ENCODE peak calls at places on chromosomes 3 and 15, in seven cellular contexts. O is cardiac fibroblast, R is AG10803, K is brain microvascular endothelial cell, G is heart right ventricle, W is choroid plexus epithelial cell, C is GM12865. T is an unnamed sample.

GRCh38 chr3:37564518-37564917 is 297.2 kb upstream of the CTDSPL start:
- DNase-seq in O (no peak), R (no peak), K (no peak), G (no peak), W (no peak), C (no peak), T (no peak)

GRCh38 chr3:128488995-128489859 is 3.8 kb downstream of the GATA2 start:
- DNase-seq in O (peak), R (peak), K (no peak), G (peak), W (no peak), C (no peak), T (no peak)

GRCh38 chr15:70419046-70419445 is 321.3 kb upstream of the TLE3 start:
- DNase-seq in O (no peak), R (no peak), K (no peak), G (no peak), W (no peak), C (no peak), T (no peak)

GRCh38 chr3:50657816-50658215 is 16.9 kb upstream of the DOCK3 start:
- DNase-seq in O (no peak), R (no peak), K (no peak), G (no peak), W (no peak), C (no peak), T (no peak)

GRCh38 chr3:30658328-30659052 is 52.1 kb downstream of the TGFBR2 start:
- DNase-seq in O (peak), R (peak), K (peak), G (no peak), W (peak), C (peak), T (no peak)

GRCh38 chr3:42544492-42545283 is 37.1 kb downstream of the SEC22C start:
- DNase-seq in O (peak), R (no peak), K (peak), G (peak), W (peak), C (no peak), T (no peak)

GRCh38 chr15:79084308-79084968 is 6.1 kb downstream of the RASGRF1 start:
- DNase-seq in O (no peak), R (no peak), K (no peak), G (no peak), W (no peak), C (no peak), T (no peak)

GRCh38 chr3:54376941-54377578 is 254.7 kb downstream of the CACNA2D3 start:
- DNase-seq in O (no peak), R (no peak), K (no peak), G (no peak), W (no peak), C (no peak), T (no peak)

GRCh38 chr3:10263549-10264363 is 15.5 kb downstream of the TATDN2 start:
- DNase-seq in O (peak), R (peak), K (peak), G (no peak), W (peak), C (peak), T (no peak)

GRCh38 chr3:176647988-176648387 is 549.3 kb downstream of the TBL1XR1 start:
- DNase-seq in O (no peak), R (no peak), K (no peak), G (no peak), W (no peak), C (no peak), T (no peak)

GRCh38 chr15:86139828-86140227 is 60.2 kb downstream of the AGBL1 start:
- DNase-seq in O (no peak), R (no peak), K (no peak), G (no peak), W (no peak), C (peak), T (no peak)

GRCh38 chr3:4712109-4712508 is 219.0 kb downstream of the ITPR1 start:
- DNase-seq in O (peak), R (peak), K (no peak), G (no peak), W (peak), C (no peak), T (peak)

GRCh38 chr3:171994646-171995441 is 44.5 kb upstream of the FNDC3B start:
- DNase-seq in O (peak), R (peak), K (peak), G (no peak), W (peak), C (no peak), T (peak)

GRCh38 chr15:92069308-92070244 is 216.1 kb downstream of the SLCO3A1 start:
- DNase-seq in O (peak), R (peak), K (peak), G (no peak), W (peak), C (peak), T (peak)

GRCh38 chr3:183027276-183027675 is 46.9 kb upstream of the DCUN1D1 start:
- DNase-seq in O (no peak), R (no peak), K (no peak), G (no peak), W (peak), C (no peak), T (no peak)

GRCh38 chr3:90091557-90091956 is 984.1 kb downstream of the EPHA3 start:
- DNase-seq in O (peak), R (peak), K (peak), G (no peak), W (peak), C (peak), T (no peak)

GRCh38 chr3:181487236-181487978 is 224.3 kb upstream of the SOX2 start:
- DNase-seq in O (no peak), R (no peak), K (no peak), G (no peak), W (no peak), C (no peak), T (no peak)

GRCh38 chr15:80924278-80924677 is 65.3 kb downstream of the MESD start:
- DNase-seq in O (no peak), R (no peak), K (no peak), G (no peak), W (no peak), C (no peak), T (no peak)

GRCh38 chr15:63243101-63243500 is 34.3 kb upstream of the APH1B start:
- DNase-seq in O (peak), R (peak), K (no peak), G (peak), W (peak), C (no peak), T (no peak)

GRCh38 chr15:68262514-68263356 is 14.8 kb upstream of the FEM1B start:
- DNase-seq in O (no peak), R (no peak), K (no peak), G (no peak), W (no peak), C (no peak), T (no peak)

GRCh38 chr3:14118400-14119165 is 6.1 kb downstream of the CHCHD4 start:
- DNase-seq in O (peak), R (no peak), K (no peak), G (no peak), W (peak), C (no peak), T (no peak)

GRCh38 chr3:100041328-100041749 is 73.0 kb downstream of the FILIP1L start:
- DNase-seq in O (peak), R (peak), K (peak), G (no peak), W (peak), C (no peak), T (peak)

GRCh38 chr15:58065011-58065444 is 483 bp downstream of the ALDH1A2 start:
- DNase-seq in O (peak), R (no peak), K (no peak), G (peak), W (no peak), C (no peak), T (no peak)

GRCh38 chr3:117898722-117899121 is 1135.9 kb downstream of the IGSF11 start:
- DNase-seq in O (peak), R (peak), K (no peak), G (no peak), W (peak), C (peak), T (no peak)

GRCh38 chr3:117903226-117903625 is 1131.4 kb downstream of the IGSF11 start:
- DNase-seq in O (peak), R (peak), K (peak), G (no peak), W (peak), C (no peak), T (no peak)
- TF ChIP-seq CTCF in O (no peak), R (no peak), K (no peak), G (no peak), W (no peak), C (no peak), T (no peak)

DNA sequence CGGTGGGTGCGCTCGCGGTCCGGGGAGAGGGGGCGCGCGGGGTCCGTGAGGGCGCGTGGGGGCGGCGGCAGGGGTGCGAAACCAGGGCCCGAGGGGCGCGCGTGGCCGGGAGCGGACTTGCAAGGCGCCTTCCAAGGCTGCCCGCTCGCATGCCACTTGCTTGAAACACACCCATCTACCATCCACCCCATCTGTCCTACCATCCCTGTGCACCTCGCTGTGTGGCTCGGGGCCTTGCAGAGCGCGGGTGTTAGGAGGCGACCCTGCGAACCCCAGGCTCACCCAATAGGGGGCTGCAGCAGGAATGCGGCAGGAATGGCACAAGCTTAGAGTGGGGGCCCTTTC is 240 bp downstream of the CFAP100 start:
- DNase-seq in O (no peak), R (no peak), K (no peak), G (no peak), W (no peak), C (no peak), T (no peak)
- H3K4me3 ChIP-seq in O (no peak), R (no peak), K (no peak), G (peak), W (no peak), C (no peak), T (no peak)

GRCh38 chr15:45262906-45263456 is 10.9 kb downstream of the SLC28A2 start:
- DNase-seq in O (no peak), R (no peak), K (no peak), G (no peak), W (no peak), C (no peak), T (no peak)

GRCh38 chr15:45265506-45265905 is 13.5 kb downstream of the SLC28A2 start:
- DNase-seq in O (no peak), R (no peak), K (no peak), G (no peak), W (no peak), C (no peak), T (no peak)

GRCh38 chr15:45263854-45264253 is 11.8 kb downstream of the SLC28A2 start:
- DNase-seq in O (no peak), R (no peak), K (no peak), G (no peak), W (no peak), C (no peak), T (no peak)

DNA sequence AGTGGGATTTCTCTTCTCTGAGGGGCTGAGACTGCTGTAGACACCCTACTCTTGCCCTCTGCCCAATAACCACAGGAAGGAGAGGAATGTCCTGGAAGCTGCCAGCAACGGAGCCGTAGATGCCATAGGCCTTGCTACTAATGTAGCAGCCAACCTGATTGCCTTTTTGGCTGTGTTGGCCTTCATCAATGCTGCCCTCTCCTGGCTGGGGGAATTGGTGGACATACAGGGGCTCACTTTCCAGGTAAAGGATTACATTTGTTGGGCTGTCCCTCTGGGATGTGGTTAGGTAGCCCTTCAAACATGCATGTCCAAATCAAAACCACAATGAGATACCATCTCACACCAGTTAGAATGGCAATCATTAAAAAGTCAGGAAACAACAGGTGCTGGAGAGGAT is 16.1 kb downstream of the SLC28A2 start:
- DNase-seq in O (no peak), R (no peak), K (no peak), G (no peak), W (no peak), C (peak), T (no peak)
- TF ChIP-seq CTCF in O (no peak), R (no peak), K (peak), G (no peak), W (no peak), C (peak), T (peak)

DNA sequence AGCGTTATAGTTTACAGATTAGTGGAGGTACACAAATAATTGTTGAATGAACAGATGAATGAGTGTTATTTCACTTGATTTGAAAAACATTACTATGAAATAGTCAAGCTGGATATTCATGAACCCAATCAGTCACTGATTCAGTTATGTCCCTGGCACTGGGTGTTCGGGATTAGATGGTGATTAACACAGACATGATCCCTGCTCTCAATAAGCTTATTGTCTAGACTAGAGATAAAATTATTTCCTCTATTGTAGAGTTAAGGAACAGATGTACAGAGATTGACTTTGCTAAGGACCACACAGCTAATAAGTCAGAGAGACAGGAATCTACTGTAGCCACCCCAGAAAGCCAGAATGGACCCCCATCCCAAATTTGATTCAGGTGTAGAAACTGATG is 963 bp downstream of the GRAMD1C start:
- DNase-seq in O (no peak), R (no peak), K (no peak), G (no peak), W (no peak), C (no peak), T (no peak)
- H3K4me3 ChIP-seq in O (peak), R (peak), K (peak), G (peak), W (peak), C (peak), T (no peak)

GRCh38 chr15:33975023-33975565 is 6.8 kb downstream of the CHRM5 start:
- DNase-seq in O (no peak), R (no peak), K (no peak), G (no peak), W (peak), C (no peak), T (no peak)
- TF ChIP-seq CTCF in O (no peak), R (no peak), K (no peak), G (no peak), W (peak), C (no peak), T (no peak)

GRCh38 chr15:74008901-74009300 is 14.4 kb downstream of the PML start:
- DNase-seq in O (no peak), R (no peak), K (no peak), G (no peak), W (no peak), C (no peak), T (no peak)

GRCh38 chr15:74013374-74013893 is 18.9 kb downstream of the PML start:
- DNase-seq in O (peak), R (no peak), K (no peak), G (no peak), W (no peak), C (no peak), T (no peak)

GRCh38 chr15:74007820-74008371 is 13.4 kb downstream of the PML start:
- DNase-seq in O (no peak), R (no peak), K (no peak), G (no peak), W (no peak), C (peak), T (no peak)

GRCh38 chr15:74010929-74011540 is 16.5 kb downstream of the PML start:
- DNase-seq in O (peak), R (peak), K (no peak), G (no peak), W (peak), C (no peak), T (no peak)

DNA sequence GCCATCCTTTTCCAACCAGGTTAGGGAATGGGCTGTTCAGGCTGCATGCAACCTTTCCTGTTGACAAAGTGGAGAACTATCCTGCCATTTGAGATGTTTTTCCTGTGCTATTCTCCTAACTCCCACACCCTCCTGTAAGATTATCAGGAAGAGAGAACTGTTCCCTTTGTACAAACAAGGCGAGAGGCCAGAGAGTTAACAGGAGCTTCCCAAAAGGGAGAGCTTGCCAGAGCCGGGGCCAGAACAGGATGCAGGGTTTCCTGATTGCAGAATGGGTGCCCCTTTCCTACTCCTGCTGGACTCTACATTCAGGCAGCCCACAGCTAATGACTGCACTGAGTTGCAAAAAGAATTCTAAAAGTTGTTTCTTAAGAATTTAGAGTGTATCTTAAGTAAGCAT is 17.1 kb downstream of the PML start:
- DNase-seq in O (peak), R (peak), K (no peak), G (peak), W (peak), C (no peak), T (no peak)
- H3K4me3 ChIP-seq in O (no peak), R (no peak), K (no peak), G (no peak), W (no peak), C (no peak), T (no peak)

DNA sequence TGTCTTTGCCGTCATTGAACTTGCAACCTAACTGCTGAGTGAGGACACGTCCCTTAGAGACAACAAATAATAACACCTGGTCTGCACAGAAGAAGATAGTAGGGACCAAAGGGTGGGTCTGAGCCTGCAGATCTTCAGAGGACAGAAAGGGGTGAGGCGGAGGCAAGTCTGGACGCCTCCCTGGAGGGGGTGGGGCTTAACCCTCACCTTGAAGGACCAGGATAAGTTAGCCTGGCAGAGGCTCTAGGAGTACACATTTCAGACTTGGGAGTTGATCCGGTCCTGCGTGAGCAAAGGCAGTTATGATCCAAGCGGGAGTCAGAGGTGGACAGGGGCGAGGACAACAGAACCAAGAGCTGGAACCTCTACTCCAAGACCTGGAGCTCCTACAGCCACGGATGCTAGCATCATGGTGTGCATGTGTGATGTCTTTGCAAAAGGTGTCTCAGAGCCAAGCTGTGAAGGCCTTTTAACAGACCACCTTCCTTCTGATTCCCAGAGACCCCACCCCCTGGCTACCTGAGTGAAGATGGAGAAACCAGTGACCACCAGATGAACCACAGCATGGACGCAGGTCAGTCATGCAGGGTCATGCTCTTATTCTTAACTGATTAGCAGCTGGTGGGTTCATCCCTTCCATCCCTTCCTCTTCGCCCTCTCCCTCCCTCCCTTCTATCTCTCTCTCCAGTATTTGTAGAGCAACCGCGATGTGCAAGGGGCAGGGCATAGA is 88.0 kb downstream of the AAGAB start:
- DNase-seq in O (no peak), R (no peak), K (no peak), G (no peak), W (no peak), C (no peak), T (no peak)
- TF ChIP-seq CTCF in O (no peak), R (no peak), K (no peak), G (no peak), W (no peak), C (no peak), T (no peak)

GRCh38 chr3:63975705-63976104 is 47.6 kb downstream of the PSMD6 start:
- DNase-seq in O (peak), R (peak), K (peak), G (peak), W (peak), C (no peak), T (no peak)

GRCh38 chr3:63976166-63976861 is 47.0 kb downstream of the PSMD6 start:
- DNase-seq in O (peak), R (peak), K (peak), G (no peak), W (peak), C (no peak), T (peak)

GRCh38 chr3:63979093-63979492 is 44.2 kb downstream of the PSMD6 start:
- DNase-seq in O (peak), R (peak), K (peak), G (no peak), W (peak), C (no peak), T (no peak)

GRCh38 chr3:63977893-63978292 is 45.4 kb downstream of the PSMD6 start:
- DNase-seq in O (no peak), R (no peak), K (no peak), G (no peak), W (no peak), C (no peak), T (no peak)

DNA sequence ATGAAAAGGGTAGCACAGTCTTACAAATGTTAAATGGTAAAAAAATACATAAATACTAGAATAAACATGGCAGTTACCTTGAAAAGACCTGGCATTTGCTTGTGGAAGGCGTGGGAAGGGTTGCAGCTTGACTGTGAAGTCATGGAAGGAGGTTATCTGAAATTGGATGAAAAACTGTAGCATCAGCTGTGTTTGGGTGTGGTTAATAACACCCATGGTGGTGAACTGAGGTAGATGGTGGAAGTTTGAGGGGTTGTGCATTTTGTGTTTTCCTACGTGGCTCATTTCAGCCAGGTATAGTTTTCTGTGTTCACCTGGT is 46.5 kb downstream of the PSMD6 start:
- DNase-seq in O (no peak), R (no peak), K (no peak), G (no peak), W (no peak), C (no peak), T (no peak)
- H3K4me3 ChIP-seq in O (no peak), R (no peak), K (no peak), G (no peak), W (no peak), C (no peak), T (no peak)